ENCODE peak calls at places on chromosomes 5 and 9, in five cellular contexts. H is heart left ventricle, A is sigmoid colon, U is body of pancreas, S is tibial nerve. C is an unnamed sample. For H3K27me3, the result is how much of the 10 kb centered on the place peaks cover.

GRCh38 chr9:78595200-78595945 is 298.4 kb downstream of the PSAT1 start:
- DNase-seq in U (no peak), S (no peak), H (no peak), A (no peak), C (no peak)

GRCh38 chr9:133258061-133259015 is 16.7 kb downstream of the ABO start:
- DNase-seq in A (no peak), S (no peak), H (no peak), U (no peak), C (no peak)

GRCh38 chr5:149757186-149757950 is 27.3 kb downstream of the PPARGC1B start:
- DNase-seq in U (no peak), S (no peak), A (no peak), H (no peak), C (no peak)

GRCh38 chr5:139670369-139671095 is 22.4 kb downstream of the CXXC5 start:
- DNase-seq in H (peak), U (no peak), A (no peak), S (no peak), C (no peak)

GRCh38 chr5:134063421-134063820 is 51.1 kb upstream of the TCF7 start:
- DNase-seq in U (no peak), S (no peak), H (no peak), A (no peak), C (no peak)

GRCh38 chr9:5633243-5633642 is 4.3 kb downstream of the RIC1 start:
- DNase-seq in H (no peak), A (no peak), U (no peak), S (no peak), C (no peak)

GRCh38 chr5:147037517-147038205 is 159.1 kb upstream of the PPP2R2B start:
- DNase-seq in A (no peak), S (no peak), H (no peak), U (no peak), C (no peak)

GRCh38 chr9:127783111-127783621 is 2.7 kb upstream of the CDK9 start:
- DNase-seq in S (no peak), A (peak), U (no peak), H (no peak), C (no peak)

GRCh38 chr9:84174486-84174885 is 166.1 kb downstream of the SLC28A3 start:
- DNase-seq in A (no peak), S (no peak), U (no peak), H (no peak), C (no peak)

GRCh38 chr9:91580136-91580535 is 156.5 kb upstream of the NFIL3 start:
- DNase-seq in S (no peak), H (no peak), U (no peak), A (no peak), C (no peak)

GRCh38 chr9:22240619-22241018 is 206.0 kb upstream of the DMRTA1 start:
- DNase-seq in U (no peak), H (no peak), S (no peak), A (no peak), C (no peak)

GRCh38 chr9:114738581-114739316 is 56.8 kb upstream of the TEX48 start:
- DNase-seq in H (peak), U (peak), S (peak), A (peak), C (peak)

GRCh38 chr5:82593481-82593880 is 315.3 kb upstream of the RPS23 start:
- DNase-seq in A (no peak), H (no peak), S (no peak), U (no peak), C (no peak)

GRCh38 chr5:168290902-168291280 is 554 bp upstream of the WWC1 start:
- DNase-seq in H (no peak), S (no peak), U (no peak), A (no peak), C (no peak)
- H3K4me3 ChIP-seq in H (no peak), S (no peak), U (no peak), A (peak), C (no peak)

GRCh38 chr5:77621440-77621839 is 17.1 kb downstream of the OTP start:
- DNase-seq in A (no peak), U (no peak), H (no peak), S (no peak), C (no peak)
- H3K27me3 ChIP-seq in A (under half), U (under half), H (half or more), S (under half), C (under half)

GRCh38 chr5:132315529-132316067 is 21.4 kb downstream of the SLC22A4 start:
- DNase-seq in A (no peak), H (no peak), U (no peak), S (no peak), C (no peak)

GRCh38 chr5:132310141-132310834 is 16.1 kb downstream of the SLC22A4 start:
- DNase-seq in S (no peak), A (no peak), U (no peak), H (no peak), C (no peak)

GRCh38 chr5:132313378-132313777 is 19.2 kb downstream of the SLC22A4 start:
- DNase-seq in U (no peak), A (no peak), H (no peak), S (no peak), C (no peak)

GRCh38 chr5:132309679-132310078 is 15.5 kb downstream of the SLC22A4 start:
- DNase-seq in U (no peak), A (no peak), S (no peak), H (no peak), C (no peak)

DNA sequence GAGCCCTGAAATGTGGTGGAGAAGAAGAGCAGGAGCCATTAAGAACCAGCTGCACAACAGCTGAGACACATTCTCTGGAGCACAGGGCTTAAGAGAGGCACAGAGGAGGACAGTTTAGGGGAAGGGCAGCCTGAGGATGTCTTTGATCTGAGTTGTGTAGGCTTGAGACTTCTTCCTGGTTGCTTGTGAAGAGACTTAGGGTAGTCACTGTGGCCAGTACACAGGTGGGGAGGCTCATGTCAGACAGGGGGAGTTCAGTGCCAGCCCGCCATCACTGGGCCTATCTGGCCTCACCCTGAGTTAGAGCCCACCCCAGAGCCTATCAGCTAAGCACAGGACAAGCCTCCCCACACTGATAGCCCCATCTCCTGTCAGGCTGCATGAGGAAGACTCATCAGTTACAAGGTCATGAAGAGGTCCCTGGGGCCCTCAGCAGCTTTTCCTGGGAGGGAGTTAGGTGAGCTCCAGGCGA is 19.8 kb downstream of the SLC22A4 start:
- DNase-seq in U (no peak), H (no peak), A (no peak), S (no peak), C (no peak)
- TF ChIP-seq POLR2A in U (no peak), H (no peak), A (no peak), S (no peak), C (no peak)

DNA sequence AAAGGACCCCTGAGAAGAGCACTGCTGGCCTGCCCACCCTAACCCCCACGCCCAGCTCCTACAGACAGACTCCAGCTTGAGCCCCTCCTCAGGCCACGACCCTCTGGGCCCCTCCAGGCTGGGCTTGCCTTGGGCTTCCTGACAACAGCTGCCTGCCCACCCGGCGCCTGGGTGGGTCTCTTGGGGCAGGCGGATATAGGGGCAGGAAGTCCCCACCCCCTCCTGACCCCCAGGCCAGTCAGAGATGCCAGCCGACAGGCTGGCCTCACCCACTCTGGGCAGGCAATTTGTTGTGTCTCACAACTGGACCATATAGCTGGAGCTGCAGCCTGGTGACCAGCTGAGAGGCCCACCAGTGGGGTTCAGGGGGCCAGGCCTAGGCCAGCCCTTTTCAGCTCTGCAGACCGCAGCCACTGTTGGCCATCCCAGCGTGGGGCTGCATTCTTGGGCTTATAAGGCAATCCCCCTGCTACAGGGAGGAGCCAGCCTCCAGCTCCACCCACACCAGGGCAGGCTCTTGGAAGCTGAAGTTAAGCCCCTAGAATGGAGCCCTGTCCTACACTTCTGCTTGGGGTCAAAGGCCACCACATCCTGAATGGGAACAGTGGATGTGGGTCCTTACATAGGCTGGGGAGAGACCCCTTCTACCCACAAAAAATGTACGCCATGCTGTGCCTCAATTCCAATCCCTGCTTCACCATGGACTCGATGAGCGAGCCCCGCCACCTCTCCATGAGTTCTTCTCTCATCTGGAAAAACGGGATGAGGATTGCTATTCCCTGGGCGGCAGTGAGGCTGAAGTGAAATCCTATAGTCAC is 2.0 kb downstream of the PDLIM7 start:
- DNase-seq in U (no peak), H (peak), A (peak), S (no peak), C (peak)
- H3K4me3 ChIP-seq in U (no peak), H (peak), A (peak), S (peak), C (peak)

GRCh38 chr5:37840036-37840909 is at the start of gene GDNF:
- DNase-seq in S (no peak), U (peak), H (no peak), A (peak), C (no peak)

GRCh38 chr5:37838152-37838932 is 1.5 kb downstream of the GDNF start:
- DNase-seq in S (no peak), U (no peak), A (peak), H (no peak), C (no peak)

GRCh38 chr5:37841223-37841622 is 1.4 kb upstream of the GDNF start:
- DNase-seq in H (no peak), S (no peak), A (no peak), U (no peak), C (no peak)

GRCh38 chr5:37838933-37839341 is 904 bp downstream of the GDNF start:
- DNase-seq in H (no peak), A (no peak), U (no peak), S (no peak), C (no peak)

DNA sequence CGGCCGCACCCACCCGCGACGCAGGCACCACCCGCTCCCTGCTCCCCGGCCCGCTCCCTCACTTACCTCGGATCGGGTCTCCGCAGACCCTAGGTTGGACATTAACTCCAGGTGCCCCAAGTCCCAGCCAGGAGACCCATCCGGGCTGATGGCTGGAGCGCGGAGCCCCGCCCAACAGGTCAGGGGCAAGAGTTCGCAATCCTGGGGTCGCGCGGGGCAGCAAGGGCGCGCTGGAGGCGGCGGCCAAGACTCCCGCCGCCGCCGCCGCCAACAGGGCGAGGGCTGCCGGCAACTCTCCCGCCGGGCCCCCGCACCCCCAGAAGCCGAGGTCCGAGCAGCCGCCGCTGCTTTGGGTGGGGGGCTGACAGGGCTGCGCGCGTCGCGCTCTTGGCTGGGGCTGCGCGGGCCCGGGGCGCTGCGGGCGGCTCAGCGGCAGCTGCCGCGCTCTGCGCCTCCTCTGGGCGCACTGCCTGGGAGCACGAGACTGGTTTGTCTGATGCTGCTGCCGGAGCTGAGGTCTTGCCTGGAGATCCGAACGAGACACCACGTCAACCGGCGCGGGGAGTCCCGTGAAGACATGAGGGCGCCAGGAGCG is 303 bp downstream of the GDNF start:
- DNase-seq in H (peak), A (peak), S (no peak), U (peak), C (peak)
- H3K27me3 ChIP-seq in H (half or more), A (under half), S (under half), U (under half), C (under half)

GRCh38 chr5:91373016-91373415 is 10.1 kb downstream of the ARRDC3 start:
- DNase-seq in S (no peak), A (no peak), U (no peak), H (no peak), C (no peak)
- TF ChIP-seq POLR2A in S (no peak), A (no peak), U (no peak), H (no peak), C (no peak)

GRCh38 chr9:129887210-129888084 is 52.2 kb downstream of the USP20 start:
- DNase-seq in H (peak), A (no peak), S (no peak), U (no peak), C (no peak)
- H3K4me3 ChIP-seq in H (peak), A (peak), S (peak), U (no peak), C (no peak)

C was measured in uterus.